ENCODE peak calls at places on chromosome 12, in seven cellular contexts. V, L, S, N, M, F and O are unnamed samples.

GRCh38 chr12:62695696-62696095 is 229.1 kb downstream of the MON2 start:
- DNase-seq in S (no peak), M (no peak), L (no peak), V (no peak), F (no peak), N (no peak), O (no peak)

GRCh38 chr12:76685246-76685678 is 78.7 kb upstream of the ZDHHC17 start:
- DNase-seq in L (no peak), V (peak), F (no peak), M (peak), S (no peak), N (no peak), O (peak)

GRCh38 chr12:19642305-19642704 is 203.0 kb downstream of the AEBP2 start:
- DNase-seq in M (no peak), F (no peak), N (no peak), S (no peak), V (no peak), L (no peak), O (no peak)

GRCh38 chr12:14643247-14643646 is 53.2 kb downstream of the GUCY2C start:
- DNase-seq in M (no peak), L (no peak), F (no peak), V (no peak), N (no peak), S (peak), O (no peak)

GRCh38 chr12:19882418-19882817 is 443.1 kb downstream of the AEBP2 start:
- DNase-seq in M (no peak), N (no peak), L (no peak), V (no peak), F (no peak), S (no peak), O (no peak)

GRCh38 chr12:49923035-49923644 is 19.4 kb upstream of the FAIM2 start:
- DNase-seq in N (no peak), S (no peak), F (no peak), M (peak), V (no peak), L (no peak), O (no peak)

GRCh38 chr12:100716949-100717732 is 77.4 kb upstream of the ANO4 start:
- DNase-seq in F (no peak), V (no peak), M (no peak), L (peak), N (no peak), S (no peak), O (no peak)

GRCh38 chr12:95412826-95413311 is 61.1 kb upstream of the METAP2 start:
- DNase-seq in L (no peak), V (no peak), M (no peak), N (peak), F (peak), S (no peak), O (peak)